ENCODE peak calls at places on chromosomes 2 and 18, in seven cellular contexts. One of them, this sample, is unnamed.

GRCh38 chr2:126771501-126772195 is 115.7 kb downstream of the GYPC start:
- DNase-seq in psoas muscle: no peak
- DNase-seq in astrocyte: no peak
- DNase-seq in AG04450: no peak
- DNase-seq in PC-9: no peak
- DNase-seq in tibial nerve: no peak
- DNase-seq in fibroblast of lung: no peak
- DNase-seq in this sample: no peak

GRCh38 chr2:113282747-113283533 is 4.2 kb upstream of the PAX8 start:
- DNase-seq in fibroblast of lung: peak
- DNase-seq in AG04450: no peak
- DNase-seq in tibial nerve: peak
- DNase-seq in psoas muscle: peak
- DNase-seq in PC-9: peak
- DNase-seq in astrocyte: peak
- DNase-seq in this sample: peak

GRCh38 chr2:41706261-41706660 is 341.6 kb upstream of the PKDCC start:
- DNase-seq in psoas muscle: no peak
- DNase-seq in astrocyte: no peak
- DNase-seq in PC-9: no peak
- DNase-seq in tibial nerve: no peak
- DNase-seq in AG04450: no peak
- DNase-seq in fibroblast of lung: no peak
- DNase-seq in this sample: no peak

GRCh38 chr2:149004836-149005235 is 33.7 kb upstream of the LYPD6B start:
- DNase-seq in tibial nerve: no peak
- DNase-seq in astrocyte: peak
- DNase-seq in fibroblast of lung: peak
- DNase-seq in psoas muscle: no peak
- DNase-seq in PC-9: no peak
- DNase-seq in AG04450: no peak
- DNase-seq in this sample: no peak

GRCh38 chr2:122191331-122191730 is 435.9 kb downstream of the TSN start:
- DNase-seq in astrocyte: no peak
- DNase-seq in AG04450: no peak
- DNase-seq in psoas muscle: no peak
- DNase-seq in fibroblast of lung: no peak
- DNase-seq in PC-9: no peak
- DNase-seq in tibial nerve: no peak
- DNase-seq in this sample: peak

GRCh38 chr2:177183860-177184259 is 28.7 kb upstream of the HNRNPA3 start:
- DNase-seq in fibroblast of lung: no peak
- DNase-seq in PC-9: no peak
- DNase-seq in tibial nerve: no peak
- DNase-seq in astrocyte: no peak
- DNase-seq in psoas muscle: no peak
- DNase-seq in AG04450: no peak
- DNase-seq in this sample: no peak

GRCh38 chr2:18910843-18911242 is 321.5 kb upstream of the NT5C1B start:
- DNase-seq in PC-9: peak
- DNase-seq in tibial nerve: peak
- DNase-seq in AG04450: no peak
- DNase-seq in fibroblast of lung: peak
- DNase-seq in astrocyte: peak
- DNase-seq in psoas muscle: no peak
- DNase-seq in this sample: peak

GRCh38 chr2:196453613-196454047 is 185.9 kb upstream of the CCDC150 start:
- DNase-seq in fibroblast of lung: peak
- DNase-seq in psoas muscle: no peak
- DNase-seq in PC-9: no peak
- DNase-seq in astrocyte: peak
- DNase-seq in tibial nerve: peak
- DNase-seq in AG04450: peak
- DNase-seq in this sample: peak

GRCh38 chr2:206561962-206562361 is 80.3 kb upstream of the FAM237A start:
- DNase-seq in tibial nerve: no peak
- DNase-seq in AG04450: no peak
- DNase-seq in astrocyte: peak
- DNase-seq in psoas muscle: no peak
- DNase-seq in fibroblast of lung: peak
- DNase-seq in PC-9: no peak
- DNase-seq in this sample: no peak

GRCh38 chr2:191038241-191038725 is 24.3 kb upstream of the STAT1 start:
- DNase-seq in astrocyte: peak
- DNase-seq in PC-9: peak
- DNase-seq in fibroblast of lung: peak
- DNase-seq in tibial nerve: no peak
- DNase-seq in psoas muscle: no peak
- DNase-seq in AG04450: no peak
- DNase-seq in this sample: peak

GRCh38 chr18:32441536-32441935 is 29.1 kb downstream of the GAREM1 start:
- DNase-seq in psoas muscle: no peak
- DNase-seq in tibial nerve: no peak
- DNase-seq in fibroblast of lung: peak
- DNase-seq in AG04450: no peak
- DNase-seq in PC-9: no peak
- DNase-seq in astrocyte: peak
- DNase-seq in this sample: no peak

GRCh38 chr2:20185176-20186022 is 39.5 kb downstream of the SDC1 start:
- DNase-seq in PC-9: peak
- DNase-seq in psoas muscle: no peak
- DNase-seq in astrocyte: peak
- DNase-seq in fibroblast of lung: peak
- DNase-seq in tibial nerve: no peak
- DNase-seq in AG04450: no peak
- DNase-seq in this sample: no peak

GRCh38 chr2:173881466-173881865 is 83.7 kb downstream of the SP3 start:
- DNase-seq in fibroblast of lung: peak
- DNase-seq in tibial nerve: peak
- DNase-seq in AG04450: no peak
- DNase-seq in astrocyte: peak
- DNase-seq in PC-9: no peak
- DNase-seq in psoas muscle: no peak
- DNase-seq in this sample: no peak

GRCh38 chr2:7745369-7745768 is 828.2 kb downstream of the RNF144A start:
- DNase-seq in PC-9: no peak
- DNase-seq in tibial nerve: no peak
- DNase-seq in astrocyte: no peak
- DNase-seq in psoas muscle: no peak
- DNase-seq in AG04450: no peak
- DNase-seq in fibroblast of lung: no peak
- DNase-seq in this sample: no peak

GRCh38 chr2:106995560-106995959 is 109.6 kb upstream of the ST6GAL2 start:
- DNase-seq in astrocyte: peak
- DNase-seq in AG04450: no peak
- DNase-seq in tibial nerve: no peak
- DNase-seq in fibroblast of lung: peak
- DNase-seq in psoas muscle: no peak
- DNase-seq in PC-9: no peak
- DNase-seq in this sample: no peak

GRCh38 chr2:73970850-73971471 is 13.7 kb upstream of the TET3 start:
- DNase-seq in AG04450: no peak
- DNase-seq in PC-9: no peak
- DNase-seq in psoas muscle: peak
- DNase-seq in fibroblast of lung: no peak
- DNase-seq in tibial nerve: peak
- DNase-seq in astrocyte: no peak
- DNase-seq in this sample: no peak

GRCh38 chr2:46776687-46777327 is 138.8 kb downstream of the MCFD2 start:
- DNase-seq in AG04450: no peak
- DNase-seq in fibroblast of lung: peak
- DNase-seq in astrocyte: peak
- DNase-seq in PC-9: peak
- DNase-seq in psoas muscle: no peak
- DNase-seq in tibial nerve: peak
- DNase-seq in this sample: peak

GRCh38 chr2:95346236-95346737 is 49.1 kb downstream of the KCNIP3 start:
- DNase-seq in tibial nerve: peak
- DNase-seq in PC-9: no peak
- DNase-seq in fibroblast of lung: peak
- DNase-seq in psoas muscle: peak
- DNase-seq in astrocyte: no peak
- DNase-seq in AG04450: no peak
- DNase-seq in this sample: peak

GRCh38 chr18:6219116-6219717 is 195.5 kb downstream of the L3MBTL4 start:
- DNase-seq in psoas muscle: no peak
- DNase-seq in AG04450: peak
- DNase-seq in fibroblast of lung: peak
- DNase-seq in astrocyte: peak
- DNase-seq in tibial nerve: no peak
- DNase-seq in PC-9: no peak
- DNase-seq in this sample: no peak

GRCh38 chr18:53152478-53152877 is 812.5 kb downstream of the DCC start:
- DNase-seq in fibroblast of lung: no peak
- DNase-seq in astrocyte: no peak
- DNase-seq in psoas muscle: no peak
- DNase-seq in tibial nerve: no peak
- DNase-seq in PC-9: no peak
- DNase-seq in AG04450: no peak
- DNase-seq in this sample: no peak

GRCh38 chr18:26304511-26304910 is 78.3 kb downstream of the TAF4B start:
- DNase-seq in PC-9: no peak
- DNase-seq in astrocyte: no peak
- DNase-seq in AG04450: no peak
- DNase-seq in tibial nerve: no peak
- DNase-seq in fibroblast of lung: no peak
- DNase-seq in psoas muscle: no peak
- DNase-seq in this sample: no peak

GRCh38 chr2:130822766-130823165 is 13.9 kb upstream of the ARHGEF4 start:
- DNase-seq in astrocyte: no peak
- DNase-seq in PC-9: no peak
- DNase-seq in psoas muscle: no peak
- DNase-seq in AG04450: no peak
- DNase-seq in tibial nerve: no peak
- DNase-seq in fibroblast of lung: no peak
- DNase-seq in this sample: no peak

GRCh38 chr2:27736031-27736889 is 35.3 kb upstream of the MRPL33 start:
- DNase-seq in AG04450: no peak
- DNase-seq in fibroblast of lung: peak
- DNase-seq in tibial nerve: no peak
- DNase-seq in astrocyte: no peak
- DNase-seq in PC-9: no peak
- DNase-seq in psoas muscle: no peak
- DNase-seq in this sample: no peak

GRCh38 chr2:142048581-142048980 is 82.2 kb downstream of the LRP1B start:
- DNase-seq in tibial nerve: no peak
- DNase-seq in psoas muscle: no peak
- DNase-seq in AG04450: no peak
- DNase-seq in PC-9: no peak
- DNase-seq in astrocyte: peak
- DNase-seq in fibroblast of lung: peak
- DNase-seq in this sample: no peak

GRCh38 chr2:117485588-117485987 is 328.9 kb upstream of the DDX18 start:
- DNase-seq in AG04450: no peak
- DNase-seq in astrocyte: no peak
- DNase-seq in tibial nerve: no peak
- DNase-seq in psoas muscle: no peak
- DNase-seq in PC-9: peak
- DNase-seq in fibroblast of lung: no peak
- DNase-seq in this sample: no peak

GRCh38 chr2:121521359-121521758 is 9.3 kb upstream of the RNU4ATAC start:
- DNase-seq in PC-9: no peak
- DNase-seq in astrocyte: peak
- DNase-seq in fibroblast of lung: peak
- DNase-seq in psoas muscle: no peak
- DNase-seq in AG04450: peak
- DNase-seq in tibial nerve: peak
- DNase-seq in this sample: no peak

DNA sequence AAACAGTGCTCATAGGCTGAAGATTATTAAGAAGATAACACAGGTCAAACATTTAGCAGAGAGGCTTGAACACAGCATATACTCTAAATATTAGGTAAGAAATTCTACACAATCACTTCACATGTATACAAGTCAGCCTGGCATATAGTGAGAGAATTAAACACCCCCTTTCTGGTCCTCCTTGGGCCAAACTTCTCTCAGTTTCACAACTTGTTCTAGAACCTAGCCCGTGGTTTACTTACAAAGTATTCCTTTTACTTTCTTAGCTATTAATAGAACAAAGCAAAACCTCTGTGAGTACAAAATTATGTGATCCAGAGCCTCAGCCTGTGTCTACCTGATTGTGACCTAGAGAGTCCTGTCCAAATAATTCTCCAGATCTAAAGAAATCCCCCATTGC is 562.8 kb downstream of the TNS1 start:
- DNase-seq in AG04450: no peak
- DNase-seq in psoas muscle: no peak
- DNase-seq in fibroblast of lung: no peak
- DNase-seq in astrocyte: no peak
- DNase-seq in tibial nerve: peak
- DNase-seq in PC-9: no peak
- DNase-seq in this sample: no peak
- H3K27ac ChIP-seq in AG04450: no peak
- H3K27ac ChIP-seq in psoas muscle: no peak
- H3K27ac ChIP-seq in fibroblast of lung: no peak
- H3K27ac ChIP-seq in astrocyte: no peak
- H3K27ac ChIP-seq in tibial nerve: peak
- H3K27ac ChIP-seq in PC-9: no peak
- H3K27ac ChIP-seq in this sample: no peak

GRCh38 chr2:97011977-97012569 is 25.7 kb upstream of the FAM178B start:
- DNase-seq in AG04450: peak
- DNase-seq in fibroblast of lung: peak
- DNase-seq in psoas muscle: no peak
- DNase-seq in tibial nerve: peak
- DNase-seq in PC-9: peak
- DNase-seq in astrocyte: peak
- DNase-seq in this sample: peak
- TF ChIP-seq CTCF in AG04450: peak
- TF ChIP-seq CTCF in fibroblast of lung: peak
- TF ChIP-seq CTCF in psoas muscle: peak
- TF ChIP-seq CTCF in tibial nerve: peak
- TF ChIP-seq CTCF in PC-9: peak
- TF ChIP-seq CTCF in astrocyte: peak
- TF ChIP-seq CTCF in this sample: peak

DNA sequence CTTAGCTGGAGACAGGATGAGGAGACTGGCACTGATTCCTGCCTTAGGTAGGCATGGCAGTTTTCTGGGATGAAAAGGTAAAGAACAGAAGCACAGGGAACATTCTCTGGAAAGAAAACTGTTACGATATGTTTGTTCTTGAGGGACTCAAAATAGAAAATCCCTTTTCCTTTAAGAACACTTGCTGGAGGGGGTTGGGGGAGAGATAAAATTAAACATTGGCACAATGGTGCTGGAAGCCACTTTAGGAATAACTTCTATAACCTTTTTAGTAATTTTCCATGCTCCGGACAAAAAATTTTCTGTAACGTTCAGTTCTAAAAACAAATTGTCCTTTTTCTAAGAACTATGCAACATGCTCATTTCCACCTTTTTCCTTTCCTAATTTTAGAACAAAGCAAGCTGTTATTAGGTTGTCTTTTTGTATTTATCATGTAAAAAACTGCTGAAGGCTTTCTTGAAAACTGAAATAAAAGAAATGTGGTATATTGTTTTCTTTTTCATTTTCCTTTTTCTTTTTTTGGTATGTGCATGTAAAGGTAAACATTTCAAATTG is 343.8 kb downstream of the EPHA4 start:
- DNase-seq in astrocyte: no peak
- DNase-seq in PC-9: no peak
- DNase-seq in AG04450: no peak
- DNase-seq in tibial nerve: no peak
- DNase-seq in psoas muscle: no peak
- DNase-seq in fibroblast of lung: no peak
- DNase-seq in this sample: no peak
- H3K27ac ChIP-seq in astrocyte: no peak
- H3K27ac ChIP-seq in PC-9: no peak
- H3K27ac ChIP-seq in AG04450: no peak
- H3K27ac ChIP-seq in tibial nerve: peak
- H3K27ac ChIP-seq in psoas muscle: no peak
- H3K27ac ChIP-seq in fibroblast of lung: no peak
- H3K27ac ChIP-seq in this sample: no peak

GRCh38 chr2:9230051-9230802 is 23.6 kb downstream of the ASAP2 start:
- DNase-seq in PC-9: no peak
- DNase-seq in astrocyte: no peak
- DNase-seq in AG04450: no peak
- DNase-seq in psoas muscle: peak
- DNase-seq in fibroblast of lung: peak
- DNase-seq in tibial nerve: no peak
- DNase-seq in this sample: no peak
- TF ChIP-seq CTCF in PC-9: no peak
- TF ChIP-seq CTCF in astrocyte: no peak
- TF ChIP-seq CTCF in AG04450: peak
- TF ChIP-seq CTCF in psoas muscle: no peak
- TF ChIP-seq CTCF in fibroblast of lung: no peak
- TF ChIP-seq CTCF in tibial nerve: no peak
- TF ChIP-seq CTCF in this sample: no peak